ENCODE peak calls at places on chromosomes 12 and 14, in four cellular contexts. D is K562, M is GM12878, H is SK-N-SH. X is an unnamed sample.

GRCh38 chr12:49335118-49335954 is 1.7 kb downstream of the C1QL4 start:
- DNase-seq in D (no peak), M (no peak), H (no peak), X (no peak)

GRCh38 chr14:54133896-54134295 is 177.3 kb upstream of the BMP4 start:
- DNase-seq in D (no peak), H (no peak), M (no peak), X (no peak)

GRCh38 chr14:89415139-89415538 is 1.9 kb downstream of the FOXN3 start:
- DNase-seq in M (no peak), H (no peak), D (no peak), X (no peak)

GRCh38 chr12:94037444-94037843 is 110.9 kb upstream of the PLXNC1 start:
- DNase-seq in H (no peak), M (no peak), D (no peak), X (no peak)

GRCh38 chr12:81998761-81999378 is 239.7 kb upstream of the PPFIA2 start:
- DNase-seq in M (no peak), H (no peak), D (no peak), X (no peak)

GRCh38 chr14:94128216-94128839 is 1.1 kb downstream of the IFI27L2 start:
- DNase-seq in H (no peak), M (no peak), D (no peak), X (no peak)

GRCh38 chr14:22915886-22916521 is 2.9 kb downstream of the RBM23 start:
- DNase-seq in H (no peak), M (no peak), D (no peak), X (no peak)

GRCh38 chr14:20655851-20656250 is 14.4 kb upstream of the OR6S1 start:
- DNase-seq in D (no peak), H (no peak), M (no peak), X (no peak)

GRCh38 chr12:51322452-51322851 is 1.5 kb downstream of the BIN2 start:
- DNase-seq in D (no peak), H (no peak), M (peak), X (no peak)

GRCh38 chr12:51318846-51319570 is 5.0 kb downstream of the BIN2 start:
- DNase-seq in D (no peak), H (no peak), M (peak), X (no peak)

GRCh38 chr12:51320311-51320694 is 3.7 kb downstream of the BIN2 start:
- DNase-seq in H (no peak), D (no peak), M (no peak), X (no peak)

GRCh38 chr12:51321882-51322281 is 2.1 kb downstream of the BIN2 start:
- DNase-seq in D (no peak), H (no peak), M (no peak), X (no peak)

GRCh38 chr12:51320695-51321320 is 3.2 kb downstream of the BIN2 start:
- DNase-seq in D (peak), H (peak), M (no peak), X (no peak)
- TF ChIP-seq TAF1 in D (no peak), H (no peak), M (no peak), X (no peak)

GRCh38 chr14:75875958-75876357 is 105.8 kb downstream of the TGFB3 start:
- DNase-seq in H (no peak), D (no peak), M (peak), X (peak)
- TF ChIP-seq TAF1 in H (no peak), D (no peak), M (no peak), X (no peak)

GRCh38 chr14:96277890-96278289 is 21.9 kb downstream of the BDKRB1 start:
- DNase-seq in D (no peak), M (no peak), H (no peak), X (no peak)
- TF ChIP-seq TAF1 in D (no peak), M (no peak), H (no peak), X (no peak)

GRCh38 chr14:91223028-91223783 is 21.3 kb downstream of the GPR68 start:
- DNase-seq in H (no peak), D (no peak), M (no peak), X (no peak)
- TF ChIP-seq TAF1 in H (no peak), D (no peak), M (no peak), X (no peak)

DNA sequence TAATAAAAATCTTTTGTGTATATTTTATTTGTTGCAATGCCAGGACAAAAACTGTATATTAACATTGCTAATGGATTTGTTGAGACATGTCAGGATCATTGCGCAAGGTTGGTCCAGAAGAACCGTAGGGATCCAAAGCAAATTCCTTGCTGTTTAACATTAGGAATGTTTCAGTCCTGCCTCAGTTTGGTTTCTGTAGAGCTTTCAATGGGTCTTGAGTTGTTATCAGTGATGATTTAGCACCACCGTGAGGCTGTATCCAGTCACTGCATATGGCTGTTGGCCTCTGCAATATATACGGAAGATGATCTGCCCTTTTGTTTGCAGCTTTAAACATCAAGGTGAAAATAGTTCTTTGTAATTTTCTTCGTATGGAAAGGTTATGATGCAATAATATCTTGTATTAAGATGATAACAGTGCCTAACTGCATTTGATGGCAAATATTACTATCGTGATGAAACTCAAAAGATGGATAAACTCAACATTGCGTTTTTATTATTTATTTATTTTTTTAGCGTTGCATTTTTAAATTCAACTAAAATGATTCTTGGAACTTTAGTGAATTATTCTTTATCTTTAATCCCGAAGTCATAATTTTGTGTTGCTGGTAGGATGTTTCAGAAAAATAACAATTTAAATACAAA is 231.2 kb downstream of the AKAP6 start:
- DNase-seq in H (peak), D (peak), M (no peak), X (peak)
- TF ChIP-seq TAF1 in H (no peak), D (no peak), M (no peak), X (no peak)

DNA sequence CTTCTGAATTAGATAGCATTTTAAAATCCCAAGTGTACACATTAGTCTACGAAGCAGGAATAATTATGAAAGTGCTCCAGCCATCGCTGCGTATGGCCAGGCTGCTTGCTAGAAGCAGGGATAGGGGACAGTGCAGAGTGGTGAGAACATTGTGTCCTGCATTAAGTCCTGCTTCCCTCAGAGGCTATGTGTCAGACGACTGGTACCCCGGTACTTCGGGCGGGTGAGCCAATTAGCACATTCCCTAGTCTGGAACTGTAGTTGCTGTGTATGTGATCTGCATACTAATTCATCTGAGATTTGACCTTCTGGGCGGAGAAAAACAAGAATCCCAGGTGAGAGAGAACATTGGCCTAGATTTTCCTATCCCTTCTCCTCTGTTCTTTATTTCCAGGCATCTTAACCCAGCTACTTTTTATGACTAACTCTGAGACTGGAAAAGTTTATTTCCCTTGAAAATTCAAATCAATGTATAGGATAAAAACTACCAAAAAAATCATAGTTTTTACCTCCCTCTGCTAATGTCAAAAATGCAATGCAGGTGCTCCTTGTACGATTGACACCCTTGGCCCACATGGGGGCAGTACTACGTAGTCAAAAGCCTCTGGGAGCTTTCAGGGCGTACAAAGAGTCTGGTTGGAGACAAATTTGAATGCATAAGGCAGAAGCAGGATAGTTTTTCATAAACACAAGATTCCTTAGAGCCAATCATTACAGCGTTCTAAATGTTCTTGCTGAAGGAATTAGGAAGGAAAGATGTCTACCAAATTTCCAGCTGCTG is 764.3 kb downstream of the NOVA1 start:
- DNase-seq in H (peak), M (no peak), D (peak), X (no peak)
- TF ChIP-seq TAF1 in H (no peak), M (no peak), D (no peak), X (no peak)

GRCh38 chr14:77011226-77011762 is 17.2 kb downstream of the IRF2BPL start:
- DNase-seq in D (no peak), H (no peak), M (no peak), X (no peak)
- TF ChIP-seq TAF1 in D (no peak), H (no peak), M (no peak), X (no peak)

GRCh38 chr12:43444940-43445564 is 107.0 kb downstream of the ADAMTS20 start:
- DNase-seq in D (peak), H (peak), M (peak), X (no peak)
- TF ChIP-seq TAF1 in D (no peak), H (no peak), M (no peak), X (no peak)

DNA sequence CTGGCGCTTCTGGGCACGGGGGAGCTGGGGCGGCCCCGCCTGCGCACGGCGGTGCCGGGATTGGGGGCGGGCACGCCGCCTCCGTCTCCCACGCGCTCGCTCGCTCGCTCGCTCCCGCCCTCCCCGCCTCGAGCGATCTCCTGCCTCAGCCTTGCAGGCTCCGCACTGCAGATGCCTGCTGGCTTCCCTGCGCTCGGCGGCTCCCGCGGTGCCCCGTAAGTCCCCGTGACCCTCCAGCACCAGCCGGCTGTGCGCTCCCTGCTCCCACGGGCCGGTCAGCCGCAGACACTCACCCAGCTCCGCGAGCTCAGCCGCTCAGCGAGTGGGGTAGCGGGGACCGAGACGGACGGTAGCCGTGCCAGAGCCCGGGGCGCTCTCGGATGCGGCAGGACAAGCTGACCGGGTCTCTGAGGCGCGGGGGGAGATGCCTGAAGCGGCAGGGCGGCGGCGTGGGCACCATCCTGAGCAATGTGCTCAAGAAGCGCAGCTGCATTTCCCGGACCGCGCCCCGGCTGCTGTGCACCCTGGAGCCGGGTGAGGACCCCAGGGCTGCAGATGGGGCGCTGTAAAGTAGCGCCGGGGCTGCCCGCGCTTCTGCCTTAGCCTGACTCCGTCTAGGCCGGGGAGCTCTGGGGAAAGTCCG is at the start of gene TBC1D30:
- DNase-seq in D (peak), H (peak), M (no peak), X (peak)
- TF ChIP-seq TAF1 in D (no peak), H (no peak), M (peak), X (no peak)

X was measured in GM12891.